ENCODE peak calls at places on chromosomes 2 and 18, in six cellular contexts. M is stomach, N is sigmoid colon, E is GM12878, R is K562, U is HepG2. D is an unnamed sample. For H3K36me3, the result is how much of the 10 kb centered on the place peaks cover.

GRCh38 chr2:190618030-190618429 is 30.9 kb upstream of the NAB1 start:
- DNase-seq in M (no peak), N (no peak), E (no peak), R (no peak), U (no peak), D (no peak)

GRCh38 chr2:130910931-130911330 is 74.2 kb downstream of the ARHGEF4 start:
- DNase-seq in M (no peak), N (no peak), E (no peak), R (no peak), U (no peak), D (no peak)

GRCh38 chr2:106566050-106566449 is 78.9 kb downstream of the CD8B2 start:
- DNase-seq in M (no peak), N (no peak), E (no peak), R (no peak), U (peak), D (no peak)

GRCh38 chr2:54918647-54919280 is 131.5 kb downstream of the RTN4 start:
- DNase-seq in M (no peak), N (no peak), E (no peak), R (no peak), U (no peak), D (no peak)

GRCh38 chr2:45922577-45922988 is 271.1 kb downstream of the PRKCE start:
- DNase-seq in M (no peak), N (no peak), E (no peak), R (no peak), U (no peak), D (no peak)

GRCh38 chr18:61676763-61677434 is 215.9 kb downstream of the RNF152 start:
- DNase-seq in M (no peak), N (no peak), E (no peak), R (no peak), U (no peak), D (no peak)

GRCh38 chr2:24571828-24572442 is 80.9 kb downstream of the NCOA1 start:
- DNase-seq in M (no peak), N (no peak), E (no peak), R (no peak), U (no peak), D (no peak)

GRCh38 chr2:215626812-215627281 is 191.0 kb upstream of the FN1 start:
- DNase-seq in M (no peak), N (no peak), E (no peak), R (no peak), U (no peak), D (no peak)

GRCh38 chr2:71995067-71995665 is 152.5 kb downstream of the CYP26B1 start:
- DNase-seq in M (no peak), N (no peak), E (no peak), R (no peak), U (peak), D (no peak)

GRCh38 chr2:173452436-173452835 is 97.8 kb downstream of the CDCA7 start:
- DNase-seq in M (no peak), N (no peak), E (no peak), R (no peak), U (no peak), D (no peak)

GRCh38 chr2:201661366-201661765 is 18.1 kb upstream of the TMEM237 start:
- DNase-seq in M (no peak), N (no peak), E (no peak), R (no peak), U (no peak), D (no peak)

GRCh38 chr2:5125017-5125730 is 567.0 kb upstream of the SOX11 start:
- DNase-seq in M (no peak), N (no peak), E (no peak), R (no peak), U (no peak), D (no peak)

GRCh38 chr2:136238552-136239346 is 120.8 kb upstream of the CXCR4 start:
- DNase-seq in M (no peak), N (no peak), E (peak), R (no peak), U (no peak), D (no peak)

GRCh38 chr2:157559061-157559460 is 69.6 kb downstream of the ACVR1C start:
- DNase-seq in M (no peak), N (no peak), E (no peak), R (no peak), U (no peak), D (no peak)

GRCh38 chr2:151762694-151763093 is 28.4 kb upstream of the NEB start:
- DNase-seq in M (no peak), N (no peak), E (no peak), R (peak), U (no peak), D (no peak)

GRCh38 chr2:14524041-14524802 is 108.3 kb upstream of the LRATD1 start:
- DNase-seq in M (no peak), N (no peak), E (no peak), R (no peak), U (no peak), D (no peak)

GRCh38 chr2:234879671-234880455 is 72.0 kb upstream of the SH3BP4 start:
- DNase-seq in M (no peak), N (no peak), E (no peak), R (peak), U (peak), D (no peak)

GRCh38 chr2:51711761-51712160 is 679.8 kb upstream of the NRXN1 start:
- DNase-seq in M (no peak), N (no peak), E (no peak), R (no peak), U (no peak), D (no peak)

GRCh38 chr2:60550151-60550983 is 3.1 kb downstream of the BCL11A start:
- DNase-seq in M (peak), N (peak), E (no peak), R (peak), U (peak), D (peak)

GRCh38 chr2:231133365-231134114 is 8.7 kb upstream of the HTR2B start:
- DNase-seq in M (no peak), N (no peak), E (no peak), R (no peak), U (peak), D (no peak)

GRCh38 chr2:124836415-124836814 is 811.3 kb downstream of the CNTNAP5 start:
- DNase-seq in M (no peak), N (no peak), E (no peak), R (no peak), U (no peak), D (no peak)

GRCh38 chr2:176560296-176560695 is 291.1 kb downstream of the MTX2 start:
- DNase-seq in M (no peak), N (no peak), E (no peak), R (no peak), U (no peak), D (no peak)

GRCh38 chr2:205834776-205835175 is 152.5 kb downstream of the NRP2 start:
- DNase-seq in M (no peak), N (no peak), E (no peak), R (peak), U (no peak), D (peak)

GRCh38 chr18:75207298-75208054 is 1.5 kb downstream of the PTGR3 start:
- DNase-seq in M (no peak), N (no peak), E (no peak), R (no peak), U (peak), D (no peak)

GRCh38 chr18:48036641-48037421 is 106.4 kb upstream of the SMAD2 start:
- DNase-seq in M (peak), N (peak), E (no peak), R (no peak), U (no peak), D (peak)

GRCh38 chr2:38580237-38580636 is 22.5 kb downstream of the HNRNPLL start:
- DNase-seq in M (no peak), N (no peak), E (no peak), R (no peak), U (no peak), D (no peak)
- H3K27ac ChIP-seq in M (no peak), N (no peak), E (no peak), R (no peak), U (no peak), D (no peak)

DNA sequence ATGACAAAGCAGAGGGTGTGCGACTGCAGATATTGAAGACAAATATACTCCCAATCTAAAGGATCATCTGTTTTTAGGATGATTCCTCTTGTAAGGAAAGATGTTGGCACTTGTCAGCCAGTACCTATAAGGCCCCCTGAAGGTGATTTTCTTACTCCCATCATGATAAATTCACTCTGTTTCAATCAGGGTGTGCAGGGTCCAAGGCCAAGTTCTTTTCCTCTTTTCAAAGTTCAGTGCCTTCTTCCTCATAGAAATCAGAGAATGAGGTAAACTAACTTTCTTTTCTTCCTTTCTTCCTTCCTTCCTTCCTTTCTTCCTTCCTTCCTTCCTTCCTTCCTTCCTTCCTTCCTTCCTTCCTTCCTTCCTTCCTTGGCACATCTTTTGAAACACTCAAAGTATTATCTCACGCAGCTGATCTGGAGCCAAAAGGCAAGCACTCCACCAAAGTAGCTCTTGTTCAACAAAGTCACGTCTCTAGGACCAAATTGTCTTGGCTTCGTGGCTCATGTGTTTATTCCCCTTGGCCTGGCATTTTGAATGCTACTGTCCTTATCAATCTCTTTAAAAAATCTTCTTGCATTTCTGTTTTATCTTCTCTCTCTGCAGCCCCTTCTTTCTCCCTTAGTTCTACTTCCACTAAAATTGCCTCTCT is 87.7 kb downstream of the DCC start:
- DNase-seq in M (no peak), N (no peak), E (no peak), R (no peak), U (no peak), D (no peak)
- TF ChIP-seq EP300 in M (no peak), N (no peak), E (no peak), R (no peak), U (no peak), D (no peak)

DNA sequence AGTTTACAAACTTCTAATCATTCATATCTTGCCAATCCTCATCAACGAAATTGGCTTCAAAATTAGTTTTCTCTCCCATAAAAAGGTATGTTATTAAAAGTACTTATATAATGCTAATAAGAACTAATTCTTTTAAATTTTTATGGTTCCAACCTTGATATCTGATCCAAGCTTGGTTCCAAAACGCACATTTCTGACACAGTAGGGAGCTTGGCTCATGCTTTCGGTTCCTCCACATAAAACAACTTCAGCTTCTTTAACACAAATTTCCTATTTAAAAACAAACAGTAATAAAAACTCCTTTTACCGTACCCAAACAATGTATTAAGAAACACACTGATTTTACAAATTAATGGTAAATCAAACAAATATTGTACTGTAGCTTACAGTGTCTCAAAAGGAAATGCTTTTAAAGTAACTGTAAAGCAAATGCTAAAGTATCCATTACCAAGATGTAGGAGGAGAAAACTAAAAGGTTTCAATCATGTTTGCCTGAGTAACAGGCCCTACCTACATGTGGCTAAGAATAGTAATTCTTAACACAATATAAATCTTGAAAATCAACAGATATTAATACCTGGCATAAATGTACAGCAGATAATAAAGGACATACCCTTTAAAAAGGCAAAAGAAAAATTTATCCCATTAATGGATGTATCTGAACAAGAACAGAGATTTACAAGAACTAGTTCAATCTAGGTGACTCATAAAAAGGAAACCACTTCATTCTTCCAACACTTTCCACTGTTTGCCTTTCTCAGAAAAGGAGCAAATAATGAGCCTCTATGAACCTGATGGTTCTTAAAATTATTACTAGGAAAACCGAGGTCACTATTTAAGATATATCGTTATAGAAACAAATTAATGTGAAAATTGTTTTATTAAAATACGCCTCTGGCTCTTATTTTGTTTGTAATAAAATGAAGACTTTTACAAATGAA is 17.5 kb downstream of the ACAA2 start:
- DNase-seq in M (no peak), N (no peak), E (no peak), R (no peak), U (no peak), D (no peak)
- H3K36me3 ChIP-seq in M (half or more), N (under half), E (under half), R (under half), U (under half), D (under half)

GRCh38 chr2:159211447-159212396 is 74.8 kb downstream of the WDSUB1 start:
- DNase-seq in M (no peak), N (no peak), E (no peak), R (no peak), U (peak), D (no peak)

GRCh38 chr2:159208449-159208848 is 78.1 kb downstream of the WDSUB1 start:
- DNase-seq in M (no peak), N (no peak), E (no peak), R (peak), U (no peak), D (no peak)

GRCh38 chr2:159213296-159213695 is 73.2 kb downstream of the WDSUB1 start:
- DNase-seq in M (no peak), N (no peak), E (no peak), R (no peak), U (no peak), D (no peak)

GRCh38 chr2:159206736-159207380 is 79.6 kb downstream of the WDSUB1 start:
- DNase-seq in M (no peak), N (no peak), E (no peak), R (no peak), U (no peak), D (no peak)

DNA sequence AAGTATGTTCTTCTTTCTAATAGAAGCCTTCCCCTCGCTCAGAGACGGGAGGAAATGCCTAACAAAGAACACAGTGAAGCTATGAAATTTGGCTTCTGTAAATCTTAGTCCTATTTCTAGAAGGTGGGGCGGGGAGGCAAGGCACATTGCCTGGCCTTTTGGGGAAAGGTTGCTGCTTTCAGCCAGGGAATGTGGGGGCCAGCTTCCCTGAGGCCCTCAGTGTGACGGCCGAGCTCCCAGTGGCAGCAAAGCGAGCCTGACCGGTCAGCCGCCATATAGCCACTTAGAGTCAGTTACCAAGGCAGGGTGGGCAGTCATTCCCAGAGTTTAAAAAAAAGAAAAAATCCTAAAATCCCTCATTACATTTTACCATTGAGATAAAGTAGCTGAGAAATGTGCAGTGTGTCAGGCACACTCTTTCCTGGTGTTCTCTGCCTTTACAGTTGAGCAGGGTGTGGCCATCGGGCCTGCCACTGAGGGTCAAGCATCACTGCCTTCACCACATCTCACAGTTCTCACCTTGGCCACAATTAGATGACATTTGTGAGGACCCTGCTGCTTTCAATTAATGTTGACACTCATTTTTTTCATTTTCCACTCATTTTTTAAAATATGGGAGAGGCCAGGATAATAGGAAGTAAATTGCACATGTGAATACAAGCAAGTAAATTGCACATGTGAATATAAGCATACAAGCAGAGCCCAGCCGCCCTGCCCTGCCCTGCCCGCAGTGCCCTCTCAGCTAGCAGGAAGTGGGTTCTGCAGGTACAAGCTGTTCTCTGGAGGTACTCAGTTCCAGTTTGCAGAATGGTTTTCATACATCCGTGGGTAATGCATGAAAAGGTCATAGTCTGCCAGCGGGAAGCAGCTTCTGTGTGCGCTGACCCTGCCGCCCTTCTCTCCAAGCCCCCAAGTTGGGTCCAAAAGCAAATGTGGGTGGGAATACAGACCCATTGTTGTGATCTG is 76.9 kb downstream of the WDSUB1 start:
- DNase-seq in M (peak), N (no peak), E (peak), R (no peak), U (no peak), D (no peak)
- H3K27ac ChIP-seq in M (no peak), N (no peak), E (no peak), R (no peak), U (no peak), D (no peak)

D was measured in ovary.